ENCODE peak calls at places on chromosomes 1 and 21, in ten cellular contexts. A is mesendoderm; C is BE2C; T is psoas muscle; Y is stomach; L is H1; M is epithelial cell of proximal tubule; Z is AG09309; E is effector memory CD4-positive, alpha-beta T cell; R is MG63. J is an unnamed sample.
A peak's percentile ranks its signal among the peaks of the same experiment; 100 is the strongest.

GRCh38 chr1:115099693-115100050 is 10.4 kb upstream of the TSPAN2 start:
- DNase-seq in Y (no peak), M (no peak), L (no peak), C (no peak), Z (no peak), E (no peak), R (no peak), A (no peak), T (no peak), J (no peak)

GRCh38 chr1:21220815-21221214 is 44.1 kb upstream of the EIF4G3 start:
- DNase-seq in Z (no peak), R (no peak), M (no peak), A (no peak), L (no peak), E (no peak), T (no peak), Y (no peak), C (peak; percentile 28), J (no peak)

GRCh38 chr1:219917851-219918466 is 10.4 kb downstream of the SLC30A10 start:
- DNase-seq in E (no peak), C (no peak), Y (no peak), R (peak; percentile 85), A (no peak), Z (no peak), T (no peak), M (peak; percentile 52), L (no peak), J (peak; percentile 93)

GRCh38 chr21:45863267-45863666 is 118.3 kb upstream of the COL6A1 start:
- DNase-seq in Z (no peak), C (no peak), R (no peak), T (no peak), E (no peak), A (no peak), L (no peak), Y (no peak), M (no peak), J (no peak)

GRCh38 chr1:5651027-5651410 is 341.2 kb downstream of the NPHP4 start:
- DNase-seq in C (no peak), Z (no peak), T (no peak), E (no peak), A (no peak), M (no peak), Y (no peak), L (no peak), R (no peak), J (no peak)

GRCh38 chr1:168917309-168917708 is 188.3 kb upstream of the DPT start:
- DNase-seq in T (no peak), Z (no peak), M (no peak), L (no peak), R (no peak), E (no peak), Y (no peak), A (peak; percentile 65), C (no peak), J (no peak)

GRCh38 chr1:19949016-19949415 is 25.6 kb upstream of the PLA2G2E start:
- DNase-seq in Y (no peak), C (no peak), E (no peak), R (peak; percentile 70), A (peak; percentile 72), T (no peak), Z (peak; percentile 44), M (no peak), L (peak; percentile 38), J (no peak)

GRCh38 chr1:159429074-159429861 is 2.7 kb upstream of the OR10J4 start:
- DNase-seq in L (no peak), A (peak; percentile 3), Z (peak; percentile 29), E (no peak), Y (no peak), R (no peak), M (peak; percentile 76), C (no peak), T (no peak), J (no peak)

GRCh38 chr1:220001095-220001501 is 45.2 kb downstream of the EPRS1 start:
- DNase-seq in M (no peak), C (no peak), T (no peak), Y (no peak), L (no peak), A (no peak), E (no peak), Z (no peak), R (no peak), J (no peak)

GRCh38 chr1:197140123-197140522 is 6.3 kb downstream of the ASPM start:
- DNase-seq in E (no peak), L (no peak), Y (no peak), A (no peak), T (no peak), Z (no peak), M (no peak), R (no peak), C (no peak), J (no peak)

GRCh38 chr21:45828580-45829565 is 152.7 kb upstream of the COL6A1 start:
- DNase-seq in M (no peak), L (no peak), A (no peak), T (no peak), Z (no peak), C (no peak), Y (no peak), E (no peak), R (no peak), J (no peak)

GRCh38 chr1:174398246-174398645 is 49.5 kb upstream of the GPR52 start:
- DNase-seq in T (no peak), Y (no peak), Z (no peak), M (no peak), L (no peak), C (no peak), R (peak; percentile 25), A (no peak), E (no peak), J (no peak)

DNA sequence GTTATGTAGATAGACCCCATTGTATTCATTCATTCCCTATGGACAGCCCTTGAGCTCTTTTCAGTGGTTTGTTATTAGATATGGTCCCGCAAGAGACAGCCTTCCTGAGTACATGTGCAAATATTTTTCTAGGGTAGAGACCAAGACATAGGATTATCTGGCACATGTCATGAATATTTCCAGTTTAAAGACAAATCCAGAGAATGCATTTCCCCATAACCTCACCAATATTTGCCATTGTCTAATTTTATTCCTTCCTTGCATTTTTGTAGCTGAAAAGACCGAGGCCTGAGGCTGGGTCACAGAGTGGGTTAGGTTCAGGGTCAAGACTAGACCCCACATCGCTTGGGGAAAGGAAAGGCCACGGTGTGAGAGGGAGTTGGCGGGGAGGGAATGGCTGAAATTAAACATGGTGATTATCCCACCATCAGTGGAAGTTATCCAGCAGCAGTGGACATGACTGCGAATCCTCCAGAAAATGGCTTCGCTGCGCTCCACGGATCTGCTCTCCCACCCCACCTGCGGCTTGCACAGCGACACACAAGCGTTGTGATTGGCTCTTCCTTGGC is 15.9 kb upstream of the STMN1 start:
- DNase-seq in Z (no peak), C (no peak), E (no peak), R (no peak), M (no peak), Y (no peak), L (no peak), A (no peak), T (no peak), J (no peak)
- H3K4me3 ChIP-seq in Z (peak overlapping the region; percentile 52), C (peak overlapping the region; percentile 53), E (peak overlapping the region; percentile 57), R (peak overlapping the region; percentile 40), M (peak overlapping the region; percentile 65), Y (peak overlapping the region; percentile 68), L (peak overlapping the region; percentile 50), A (peak overlapping the region; percentile 52), T (peak overlapping the region; percentile 72), J (peak overlapping the region; percentile 27)

GRCh38 chr21:16422702-16423101 is 692.9 kb downstream of the USP25 start:
- DNase-seq in C (no peak), M (no peak), Y (no peak), Z (no peak), T (no peak), E (no peak), A (no peak), L (no peak), R (no peak), J (no peak)
- H3K4me3 ChIP-seq in C (peak overlapping the region; percentile 63), M (peak overlapping the region; percentile 8), Y (no peak overlapping the region), Z (no peak overlapping the region), T (peak overlapping the region; percentile 71), E (no peak overlapping the region), A (no peak overlapping the region), L (no peak overlapping the region), R (peak overlapping the region; percentile 56), J (no peak overlapping the region)

GRCh38 chr1:32741417-32742131 is 39.0 kb upstream of the SYNC start:
- DNase-seq in Z (no peak), L (no peak), R (peak; percentile 36), A (no peak), Y (no peak), E (no peak), C (no peak), T (peak; percentile 32), M (no peak), J (peak; percentile 61)

GRCh38 chr1:32742132-32742947 is 39.8 kb upstream of the SYNC start:
- DNase-seq in M (no peak), C (no peak), Z (no peak), E (no peak), R (no peak), Y (peak; percentile 52), L (no peak), A (peak; percentile 58), T (no peak), J (peak; percentile 61)

GRCh38 chr1:32742956-32743355 is 40.4 kb upstream of the SYNC start:
- DNase-seq in Y (peak; percentile 56), L (no peak), Z (no peak), T (no peak), R (no peak), M (no peak), A (peak; percentile 39), E (no peak), C (no peak), J (peak; percentile 82)

GRCh38 chr1:32744063-32744410 is 41.5 kb upstream of the SYNC start:
- DNase-seq in A (peak; percentile 55), Y (no peak), C (no peak), Z (no peak), L (no peak), R (no peak), M (no peak), T (no peak), E (no peak), J (no peak)

DNA sequence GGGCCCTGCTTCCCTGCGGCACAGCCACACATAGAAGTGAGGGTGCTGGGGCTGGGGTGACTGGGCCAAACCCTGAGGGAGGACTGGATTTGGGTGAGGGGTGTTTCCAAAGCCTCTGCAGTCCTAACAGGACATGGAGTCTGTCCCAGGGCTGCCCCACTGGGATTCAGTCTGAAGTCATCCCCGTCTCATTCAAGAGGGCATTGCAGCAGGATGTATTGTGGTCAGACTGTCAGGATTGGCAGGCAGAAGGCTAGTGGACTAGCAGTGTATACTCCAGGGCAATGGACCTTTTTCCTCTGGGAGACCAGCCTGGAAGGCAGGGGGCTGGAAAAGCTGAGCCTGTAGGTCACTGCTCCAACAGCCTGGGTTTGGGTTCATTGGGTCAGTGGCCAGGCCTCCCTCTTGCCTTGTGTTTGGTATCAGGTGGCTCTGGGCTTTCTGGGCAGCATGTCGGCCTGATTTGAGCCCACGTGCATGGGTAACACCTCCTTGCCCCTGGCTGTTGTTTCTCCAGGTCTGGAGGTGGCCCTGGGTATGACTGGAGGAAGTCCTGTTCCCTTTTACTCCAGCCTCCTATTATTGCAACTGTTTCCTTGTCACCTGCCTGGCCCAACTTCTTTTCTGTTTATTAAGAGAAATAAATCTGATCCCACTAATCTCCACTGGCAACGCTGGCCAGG is 41.0 kb upstream of the SYNC start:
- DNase-seq in C (no peak), L (no peak), E (no peak), Z (no peak), Y (peak; percentile 76), T (no peak), M (no peak), A (no peak), R (peak; percentile 31), J (peak; percentile 58)
- H3K4me3 ChIP-seq in C (no peak overlapping the region), L (peak overlapping the region; percentile 5), E (no peak overlapping the region), Z (no peak overlapping the region), Y (peak overlapping the region; percentile 79), T (no peak overlapping the region), M (peak overlapping the region; percentile 92), A (no peak overlapping the region), R (no peak overlapping the region), J (no peak overlapping the region)

GRCh38 chr1:3672231-3672970 is 20.1 kb downstream of the TP73 start:
- DNase-seq in M (no peak), Z (no peak), A (no peak), R (no peak), T (no peak), L (no peak), E (no peak), Y (no peak), C (no peak), J (no peak)
- H3K4me3 ChIP-seq in M (no peak overlapping the region), Z (no peak overlapping the region), A (no peak overlapping the region), R (no peak overlapping the region), T (no peak overlapping the region), L (no peak overlapping the region), E (no peak overlapping the region), Y (no peak overlapping the region), C (no peak overlapping the region), J (no peak overlapping the region)